ENCODE peak calls at places on chromosomes 16 and 17, in five cellular contexts. P is NCI-H69, L is NCI-H1436, U is Right ventricle myocardium inferior, A is stomach. C is an unnamed sample.

GRCh38 chr17:17714261-17714866 is 33.1 kb downstream of the RAI1 start:
- DNase-seq in L (no peak), P (no peak), A (no peak), U (no peak), C (no peak)

GRCh38 chr16:57041182-57042156 is 50.9 kb upstream of the CPNE2 start:
- DNase-seq in U (no peak), P (no peak), A (peak; percentile 43), L (no peak), C (peak; percentile 70)

GRCh38 chr17:58394534-58395223 is 22.7 kb downstream of the RNF43 start:
- DNase-seq in L (no peak), A (no peak), U (no peak), P (no peak), C (no peak)

GRCh38 chr16:23424292-23424958 is 28.6 kb downstream of the COG7 start:
- DNase-seq in U (no peak), L (no peak), P (peak; percentile 95), A (no peak), C (no peak)

GRCh38 chr16:56195151-56195550 is 3.9 kb downstream of the GNAO1 start:
- DNase-seq in A (no peak), L (no peak), P (peak; percentile 54), U (no peak), C (no peak)

GRCh38 chr17:21304091-21304490 is 19.6 kb downstream of the MAP2K3 start:
- DNase-seq in P (no peak), A (no peak), L (no peak), U (no peak), C (no peak)

GRCh38 chr17:71634376-71634775 is 486.4 kb upstream of the SOX9 start:
- DNase-seq in P (no peak), A (no peak), L (no peak), U (no peak), C (no peak)

GRCh38 chr16:15857779-15858560 is 1.1 kb upstream of the MYH11 start:
- DNase-seq in L (no peak), A (peak; percentile 27), P (peak; percentile 38), U (peak; percentile 78), C (no peak)

GRCh38 chr16:80583466-80583865 is 42.7 kb downstream of the DYNLRB2 start:
- DNase-seq in P (no peak), U (no peak), L (no peak), A (no peak), C (no peak)

GRCh38 chr17:1087381-1088241 is 90.7 kb downstream of the TIMM22 start:
- DNase-seq in U (no peak), A (peak; percentile 91), L (peak; percentile 75), P (peak; percentile 92), C (no peak)

GRCh38 chr17:47305302-47305923 is 18.3 kb upstream of the EFCAB13 start:
- DNase-seq in P (peak; percentile 88), U (no peak), L (no peak), A (no peak), C (no peak)

GRCh38 chr16:58267524-58268243 is 27.1 kb downstream of the PRSS54 start:
- DNase-seq in A (no peak), L (no peak), P (no peak), U (no peak), C (no peak)

GRCh38 chr16:69311533-69312388 is 611 bp downstream of the VPS4A start:
- DNase-seq in L (no peak), P (peak; percentile 34), U (peak; percentile 79), A (peak; percentile 40), C (no peak)

GRCh38 chr16:68800257-68800875 is 43.0 kb upstream of the TANGO6 start:
- DNase-seq in A (peak; percentile 66), L (peak; percentile 74), U (no peak), P (peak; percentile 68), C (no peak)

GRCh38 chr17:82160081-82160480 is 52.6 kb downstream of the CCDC57 start:
- DNase-seq in P (peak; percentile 21), L (no peak), A (no peak), U (no peak), C (no peak)

GRCh38 chr17:65169691-65170090 is 32.5 kb downstream of the RGS9 start:
- DNase-seq in A (no peak), P (no peak), L (no peak), U (no peak), C (no peak)

GRCh38 chr17:29115906-29116651 is 64.1 kb downstream of the MYO18A start:
- DNase-seq in P (peak; percentile 96), A (no peak), L (peak; percentile 81), U (no peak), C (no peak)

GRCh38 chr17:78263063-78263735 is 31.8 kb downstream of the TMEM235 start:
- DNase-seq in P (no peak), U (peak; percentile 80), L (no peak), A (peak; percentile 75), C (no peak)

GRCh38 chr17:77400445-77400870 is 259.7 kb downstream of the SEC14L1 start:
- DNase-seq in L (no peak), A (peak; percentile 54), P (peak; percentile 75), U (peak; percentile 81), C (peak; percentile 56)

GRCh38 chr16:11139624-11140375 is 116.2 kb downstream of the SOCS1 start:
- DNase-seq in P (no peak), A (no peak), U (peak; percentile 15), L (no peak), C (no peak)

GRCh38 chr16:75250809-75251279 is 580 bp downstream of the BCAR1 start:
- DNase-seq in L (no peak), A (peak; percentile 80), U (peak; percentile 63), P (peak; percentile 42), C (no peak)

GRCh38 chr16:13401631-13402030 is 500.2 kb downstream of the SHISA9 start:
- DNase-seq in P (no peak), A (no peak), L (no peak), U (no peak), C (no peak)

GRCh38 chr17:164536-165235 is 16.8 kb downstream of the DOC2B start:
- DNase-seq in L (peak; percentile 36), P (no peak), A (peak; percentile 47), U (no peak), C (no peak)

GRCh38 chr17:43832168-43832975 is 574 bp downstream of the MPP3 start:
- DNase-seq in A (peak; percentile 69), U (peak; percentile 77), P (peak; percentile 57), L (peak; percentile 50), C (no peak)

GRCh38 chr17:2062571-2063183 is 7.8 kb downstream of the HIC1 start:
- DNase-seq in L (no peak), P (peak; percentile 42), A (no peak), U (no peak), C (no peak)

GRCh38 chr17:81640011-81640410 is 3.0 kb downstream of the TSPAN10 start:
- DNase-seq in P (no peak), U (no peak), A (no peak), L (no peak), C (no peak)

C was measured in central memory CD8-positive, alpha-beta T cell.